ENCODE peak calls at places on chromosomes 1 and 21, in seven cellular contexts. One of them, this sample, is unnamed.

GRCh38 chr1:168498159-168498609 is 45.6 kb downstream of the XCL2 start:
- DNase-seq in chondrocyte: no peak
- DNase-seq in GM23338: peak; percentile 20
- DNase-seq in brain microvascular endothelial cell: no peak
- DNase-seq in stimulated activated CD4-positive, alpha-beta T cell treated with anti-CD3 and anti-CD28 coated beads, Interleukin-1b, Interleukin-23, amount 100 ng/mL, for 24 hours: no peak
- DNase-seq in SW480: no peak
- DNase-seq in activated CD8-positive, alpha-beta T cell treated with anti-CD3 and anti-CD28 coated beads, Interleukin-2, amount 10 ng/mL, durations not matched to agents 7 days and 5 days: no peak
- DNase-seq in this sample: no peak

GRCh38 chr1:21537511-21537931 is 28.3 kb downstream of the ALPL start:
- DNase-seq in chondrocyte: no peak
- DNase-seq in GM23338: peak; percentile 51
- DNase-seq in SW480: no peak
- DNase-seq in activated CD8-positive, alpha-beta T cell treated with anti-CD3 and anti-CD28 coated beads, Interleukin-2, amount 10 ng/mL, durations not matched to agents 7 days and 5 days: no peak
- DNase-seq in stimulated activated CD4-positive, alpha-beta T cell treated with anti-CD3 and anti-CD28 coated beads, Interleukin-1b, Interleukin-23, amount 100 ng/mL, for 24 hours: no peak
- DNase-seq in brain microvascular endothelial cell: no peak
- DNase-seq in this sample: no peak

GRCh38 chr1:235079443-235079967 is 49.1 kb downstream of the TOMM20 start:
- DNase-seq in GM23338: no peak
- DNase-seq in stimulated activated CD4-positive, alpha-beta T cell treated with anti-CD3 and anti-CD28 coated beads, Interleukin-1b, Interleukin-23, amount 100 ng/mL, for 24 hours: no peak
- DNase-seq in brain microvascular endothelial cell: no peak
- DNase-seq in SW480: peak; percentile 99
- DNase-seq in activated CD8-positive, alpha-beta T cell treated with anti-CD3 and anti-CD28 coated beads, Interleukin-2, amount 10 ng/mL, durations not matched to agents 7 days and 5 days: no peak
- DNase-seq in chondrocyte: no peak
- DNase-seq in this sample: no peak

GRCh38 chr1:92410706-92411105 is 76.0 kb downstream of the GFI1 start:
- DNase-seq in GM23338: no peak
- DNase-seq in activated CD8-positive, alpha-beta T cell treated with anti-CD3 and anti-CD28 coated beads, Interleukin-2, amount 10 ng/mL, durations not matched to agents 7 days and 5 days: peak; percentile 68
- DNase-seq in stimulated activated CD4-positive, alpha-beta T cell treated with anti-CD3 and anti-CD28 coated beads, Interleukin-1b, Interleukin-23, amount 100 ng/mL, for 24 hours: no peak
- DNase-seq in chondrocyte: no peak
- DNase-seq in SW480: no peak
- DNase-seq in brain microvascular endothelial cell: no peak
- DNase-seq in this sample: no peak

GRCh38 chr1:225617479-225617878 is 35.4 kb downstream of the ENAH start:
- DNase-seq in GM23338: no peak
- DNase-seq in brain microvascular endothelial cell: no peak
- DNase-seq in stimulated activated CD4-positive, alpha-beta T cell treated with anti-CD3 and anti-CD28 coated beads, Interleukin-1b, Interleukin-23, amount 100 ng/mL, for 24 hours: no peak
- DNase-seq in chondrocyte: no peak
- DNase-seq in activated CD8-positive, alpha-beta T cell treated with anti-CD3 and anti-CD28 coated beads, Interleukin-2, amount 10 ng/mL, durations not matched to agents 7 days and 5 days: no peak
- DNase-seq in SW480: no peak
- DNase-seq in this sample: no peak

GRCh38 chr1:57620589-57620988 is 196.7 kb upstream of the DAB1 start:
- DNase-seq in stimulated activated CD4-positive, alpha-beta T cell treated with anti-CD3 and anti-CD28 coated beads, Interleukin-1b, Interleukin-23, amount 100 ng/mL, for 24 hours: no peak
- DNase-seq in brain microvascular endothelial cell: no peak
- DNase-seq in GM23338: no peak
- DNase-seq in chondrocyte: no peak
- DNase-seq in activated CD8-positive, alpha-beta T cell treated with anti-CD3 and anti-CD28 coated beads, Interleukin-2, amount 10 ng/mL, durations not matched to agents 7 days and 5 days: no peak
- DNase-seq in SW480: no peak
- DNase-seq in this sample: no peak

GRCh38 chr1:231993968-231994455 is 367.4 kb downstream of the DISC1 start:
- DNase-seq in GM23338: no peak
- DNase-seq in activated CD8-positive, alpha-beta T cell treated with anti-CD3 and anti-CD28 coated beads, Interleukin-2, amount 10 ng/mL, durations not matched to agents 7 days and 5 days: no peak
- DNase-seq in chondrocyte: no peak
- DNase-seq in stimulated activated CD4-positive, alpha-beta T cell treated with anti-CD3 and anti-CD28 coated beads, Interleukin-1b, Interleukin-23, amount 100 ng/mL, for 24 hours: no peak
- DNase-seq in brain microvascular endothelial cell: no peak
- DNase-seq in SW480: no peak
- DNase-seq in this sample: no peak

GRCh38 chr1:202146279-202146678 is 1.7 kb upstream of the ARL8A start:
- DNase-seq in stimulated activated CD4-positive, alpha-beta T cell treated with anti-CD3 and anti-CD28 coated beads, Interleukin-1b, Interleukin-23, amount 100 ng/mL, for 24 hours: no peak
- DNase-seq in GM23338: no peak
- DNase-seq in activated CD8-positive, alpha-beta T cell treated with anti-CD3 and anti-CD28 coated beads, Interleukin-2, amount 10 ng/mL, durations not matched to agents 7 days and 5 days: no peak
- DNase-seq in brain microvascular endothelial cell: no peak
- DNase-seq in chondrocyte: no peak
- DNase-seq in SW480: no peak
- DNase-seq in this sample: no peak

GRCh38 chr1:246511203-246511602 is 4.1 kb upstream of the SMYD3 start:
- DNase-seq in GM23338: no peak
- DNase-seq in SW480: no peak
- DNase-seq in brain microvascular endothelial cell: no peak
- DNase-seq in chondrocyte: no peak
- DNase-seq in stimulated activated CD4-positive, alpha-beta T cell treated with anti-CD3 and anti-CD28 coated beads, Interleukin-1b, Interleukin-23, amount 100 ng/mL, for 24 hours: no peak
- DNase-seq in activated CD8-positive, alpha-beta T cell treated with anti-CD3 and anti-CD28 coated beads, Interleukin-2, amount 10 ng/mL, durations not matched to agents 7 days and 5 days: no peak
- DNase-seq in this sample: no peak

GRCh38 chr1:80113168-80114038 is 1106.9 kb upstream of the ADGRL4 start:
- DNase-seq in chondrocyte: no peak
- DNase-seq in brain microvascular endothelial cell: no peak
- DNase-seq in activated CD8-positive, alpha-beta T cell treated with anti-CD3 and anti-CD28 coated beads, Interleukin-2, amount 10 ng/mL, durations not matched to agents 7 days and 5 days: no peak
- DNase-seq in stimulated activated CD4-positive, alpha-beta T cell treated with anti-CD3 and anti-CD28 coated beads, Interleukin-1b, Interleukin-23, amount 100 ng/mL, for 24 hours: no peak
- DNase-seq in GM23338: no peak
- DNase-seq in SW480: no peak
- DNase-seq in this sample: no peak

GRCh38 chr1:180920193-180920592 is 7.5 kb downstream of the KIAA1614 start:
- DNase-seq in chondrocyte: peak; percentile 67
- DNase-seq in brain microvascular endothelial cell: no peak
- DNase-seq in SW480: no peak
- DNase-seq in activated CD8-positive, alpha-beta T cell treated with anti-CD3 and anti-CD28 coated beads, Interleukin-2, amount 10 ng/mL, durations not matched to agents 7 days and 5 days: no peak
- DNase-seq in stimulated activated CD4-positive, alpha-beta T cell treated with anti-CD3 and anti-CD28 coated beads, Interleukin-1b, Interleukin-23, amount 100 ng/mL, for 24 hours: no peak
- DNase-seq in GM23338: no peak
- DNase-seq in this sample: no peak

GRCh38 chr21:35989185-35989735 is 71.1 kb downstream of the SETD4 start:
- DNase-seq in activated CD8-positive, alpha-beta T cell treated with anti-CD3 and anti-CD28 coated beads, Interleukin-2, amount 10 ng/mL, durations not matched to agents 7 days and 5 days: no peak
- DNase-seq in SW480: no peak
- DNase-seq in brain microvascular endothelial cell: no peak
- DNase-seq in GM23338: no peak
- DNase-seq in chondrocyte: no peak
- DNase-seq in stimulated activated CD4-positive, alpha-beta T cell treated with anti-CD3 and anti-CD28 coated beads, Interleukin-1b, Interleukin-23, amount 100 ng/mL, for 24 hours: no peak
- DNase-seq in this sample: no peak

GRCh38 chr1:231778009-231778719 is 151.6 kb downstream of the DISC1 start:
- DNase-seq in SW480: no peak
- DNase-seq in chondrocyte: no peak
- DNase-seq in brain microvascular endothelial cell: peak; percentile 45
- DNase-seq in stimulated activated CD4-positive, alpha-beta T cell treated with anti-CD3 and anti-CD28 coated beads, Interleukin-1b, Interleukin-23, amount 100 ng/mL, for 24 hours: no peak
- DNase-seq in GM23338: no peak
- DNase-seq in activated CD8-positive, alpha-beta T cell treated with anti-CD3 and anti-CD28 coated beads, Interleukin-2, amount 10 ng/mL, durations not matched to agents 7 days and 5 days: no peak
- DNase-seq in this sample: no peak

GRCh38 chr1:11478571-11479374 is at the start of gene DISP3:
- DNase-seq in SW480: peak; percentile 78
- DNase-seq in GM23338: peak; percentile 95
- DNase-seq in stimulated activated CD4-positive, alpha-beta T cell treated with anti-CD3 and anti-CD28 coated beads, Interleukin-1b, Interleukin-23, amount 100 ng/mL, for 24 hours: peak; percentile 53
- DNase-seq in activated CD8-positive, alpha-beta T cell treated with anti-CD3 and anti-CD28 coated beads, Interleukin-2, amount 10 ng/mL, durations not matched to agents 7 days and 5 days: peak; percentile 76
- DNase-seq in brain microvascular endothelial cell: peak; percentile 40
- DNase-seq in chondrocyte: no peak
- DNase-seq in this sample: peak; percentile 99

GRCh38 chr1:155379180-155379876 is 58.6 kb downstream of the RUSC1 start:
- DNase-seq in brain microvascular endothelial cell: peak; percentile 62
- DNase-seq in chondrocyte: no peak
- DNase-seq in GM23338: peak; percentile 74
- DNase-seq in SW480: peak; percentile 5
- DNase-seq in activated CD8-positive, alpha-beta T cell treated with anti-CD3 and anti-CD28 coated beads, Interleukin-2, amount 10 ng/mL, durations not matched to agents 7 days and 5 days: no peak
- DNase-seq in stimulated activated CD4-positive, alpha-beta T cell treated with anti-CD3 and anti-CD28 coated beads, Interleukin-1b, Interleukin-23, amount 100 ng/mL, for 24 hours: no peak
- DNase-seq in this sample: peak; percentile 29

GRCh38 chr1:111856411-111857135 is 100.9 kb downstream of the DDX20 start:
- DNase-seq in activated CD8-positive, alpha-beta T cell treated with anti-CD3 and anti-CD28 coated beads, Interleukin-2, amount 10 ng/mL, durations not matched to agents 7 days and 5 days: no peak
- DNase-seq in stimulated activated CD4-positive, alpha-beta T cell treated with anti-CD3 and anti-CD28 coated beads, Interleukin-1b, Interleukin-23, amount 100 ng/mL, for 24 hours: no peak
- DNase-seq in SW480: peak; percentile 8
- DNase-seq in GM23338: peak; percentile 21
- DNase-seq in brain microvascular endothelial cell: no peak
- DNase-seq in chondrocyte: no peak
- DNase-seq in this sample: no peak

GRCh38 chr21:37017951-37018679 is 11.6 kb downstream of the RIPPLY3 start:
- DNase-seq in GM23338: no peak
- DNase-seq in brain microvascular endothelial cell: no peak
- DNase-seq in SW480: no peak
- DNase-seq in chondrocyte: no peak
- DNase-seq in activated CD8-positive, alpha-beta T cell treated with anti-CD3 and anti-CD28 coated beads, Interleukin-2, amount 10 ng/mL, durations not matched to agents 7 days and 5 days: no peak
- DNase-seq in stimulated activated CD4-positive, alpha-beta T cell treated with anti-CD3 and anti-CD28 coated beads, Interleukin-1b, Interleukin-23, amount 100 ng/mL, for 24 hours: no peak
- DNase-seq in this sample: no peak

GRCh38 chr1:6178751-6179563 is 1.2 kb downstream of the CHD5 start:
- DNase-seq in GM23338: peak; percentile 62
- DNase-seq in brain microvascular endothelial cell: no peak
- DNase-seq in stimulated activated CD4-positive, alpha-beta T cell treated with anti-CD3 and anti-CD28 coated beads, Interleukin-1b, Interleukin-23, amount 100 ng/mL, for 24 hours: no peak
- DNase-seq in SW480: no peak
- DNase-seq in chondrocyte: no peak
- DNase-seq in activated CD8-positive, alpha-beta T cell treated with anti-CD3 and anti-CD28 coated beads, Interleukin-2, amount 10 ng/mL, durations not matched to agents 7 days and 5 days: no peak
- DNase-seq in this sample: peak; percentile 73

GRCh38 chr1:66557157-66557556 is 23.2 kb downstream of the SGIP1 start:
- DNase-seq in GM23338: no peak
- DNase-seq in brain microvascular endothelial cell: no peak
- DNase-seq in chondrocyte: no peak
- DNase-seq in stimulated activated CD4-positive, alpha-beta T cell treated with anti-CD3 and anti-CD28 coated beads, Interleukin-1b, Interleukin-23, amount 100 ng/mL, for 24 hours: no peak
- DNase-seq in SW480: no peak
- DNase-seq in activated CD8-positive, alpha-beta T cell treated with anti-CD3 and anti-CD28 coated beads, Interleukin-2, amount 10 ng/mL, durations not matched to agents 7 days and 5 days: no peak
- DNase-seq in this sample: no peak

GRCh38 chr1:2459757-2460156 is 16.3 kb upstream of the PLCH2 start:
- DNase-seq in GM23338: no peak
- DNase-seq in chondrocyte: no peak
- DNase-seq in brain microvascular endothelial cell: no peak
- DNase-seq in SW480: no peak
- DNase-seq in activated CD8-positive, alpha-beta T cell treated with anti-CD3 and anti-CD28 coated beads, Interleukin-2, amount 10 ng/mL, durations not matched to agents 7 days and 5 days: no peak
- DNase-seq in stimulated activated CD4-positive, alpha-beta T cell treated with anti-CD3 and anti-CD28 coated beads, Interleukin-1b, Interleukin-23, amount 100 ng/mL, for 24 hours: no peak
- DNase-seq in this sample: no peak

GRCh38 chr1:33344896-33345295 is 24.0 kb upstream of the A3GALT2 start:
- DNase-seq in SW480: no peak
- DNase-seq in activated CD8-positive, alpha-beta T cell treated with anti-CD3 and anti-CD28 coated beads, Interleukin-2, amount 10 ng/mL, durations not matched to agents 7 days and 5 days: no peak
- DNase-seq in GM23338: no peak
- DNase-seq in stimulated activated CD4-positive, alpha-beta T cell treated with anti-CD3 and anti-CD28 coated beads, Interleukin-1b, Interleukin-23, amount 100 ng/mL, for 24 hours: no peak
- DNase-seq in chondrocyte: no peak
- DNase-seq in brain microvascular endothelial cell: no peak
- DNase-seq in this sample: no peak

GRCh38 chr1:61149010-61149860 is 66.9 kb downstream of the NFIA start:
- DNase-seq in brain microvascular endothelial cell: no peak
- DNase-seq in GM23338: no peak
- DNase-seq in activated CD8-positive, alpha-beta T cell treated with anti-CD3 and anti-CD28 coated beads, Interleukin-2, amount 10 ng/mL, durations not matched to agents 7 days and 5 days: no peak
- DNase-seq in SW480: no peak
- DNase-seq in chondrocyte: no peak
- DNase-seq in stimulated activated CD4-positive, alpha-beta T cell treated with anti-CD3 and anti-CD28 coated beads, Interleukin-1b, Interleukin-23, amount 100 ng/mL, for 24 hours: no peak
- DNase-seq in this sample: no peak

GRCh38 chr1:87765686-87766085 is 437.0 kb downstream of the LMO4 start:
- DNase-seq in SW480: no peak
- DNase-seq in chondrocyte: no peak
- DNase-seq in stimulated activated CD4-positive, alpha-beta T cell treated with anti-CD3 and anti-CD28 coated beads, Interleukin-1b, Interleukin-23, amount 100 ng/mL, for 24 hours: no peak
- DNase-seq in activated CD8-positive, alpha-beta T cell treated with anti-CD3 and anti-CD28 coated beads, Interleukin-2, amount 10 ng/mL, durations not matched to agents 7 days and 5 days: no peak
- DNase-seq in brain microvascular endothelial cell: no peak
- DNase-seq in GM23338: no peak
- DNase-seq in this sample: no peak

GRCh38 chr1:99573431-99574217 is 72.3 kb upstream of the PALMD start:
- DNase-seq in SW480: no peak
- DNase-seq in chondrocyte: no peak
- DNase-seq in stimulated activated CD4-positive, alpha-beta T cell treated with anti-CD3 and anti-CD28 coated beads, Interleukin-1b, Interleukin-23, amount 100 ng/mL, for 24 hours: no peak
- DNase-seq in brain microvascular endothelial cell: no peak
- DNase-seq in activated CD8-positive, alpha-beta T cell treated with anti-CD3 and anti-CD28 coated beads, Interleukin-2, amount 10 ng/mL, durations not matched to agents 7 days and 5 days: no peak
- DNase-seq in GM23338: no peak
- DNase-seq in this sample: no peak

GRCh38 chr1:24704411-24705259 is 40.6 kb upstream of the CLIC4 start:
- DNase-seq in SW480: no peak
- DNase-seq in brain microvascular endothelial cell: peak; percentile 54
- DNase-seq in GM23338: peak; percentile 58
- DNase-seq in chondrocyte: no peak
- DNase-seq in stimulated activated CD4-positive, alpha-beta T cell treated with anti-CD3 and anti-CD28 coated beads, Interleukin-1b, Interleukin-23, amount 100 ng/mL, for 24 hours: no peak
- DNase-seq in activated CD8-positive, alpha-beta T cell treated with anti-CD3 and anti-CD28 coated beads, Interleukin-2, amount 10 ng/mL, durations not matched to agents 7 days and 5 days: no peak
- DNase-seq in this sample: peak; percentile 64

GRCh38 chr1:188782220-188782841 is 1695.3 kb downstream of the BRINP3 start:
- DNase-seq in activated CD8-positive, alpha-beta T cell treated with anti-CD3 and anti-CD28 coated beads, Interleukin-2, amount 10 ng/mL, durations not matched to agents 7 days and 5 days: no peak
- DNase-seq in stimulated activated CD4-positive, alpha-beta T cell treated with anti-CD3 and anti-CD28 coated beads, Interleukin-1b, Interleukin-23, amount 100 ng/mL, for 24 hours: no peak
- DNase-seq in SW480: peak; percentile 0
- DNase-seq in chondrocyte: no peak
- DNase-seq in brain microvascular endothelial cell: peak; percentile 1
- DNase-seq in GM23338: peak; percentile 87
- DNase-seq in this sample: peak; percentile 59

GRCh38 chr1:24828887-24829192 is 83.6 kb downstream of the CLIC4 start:
- DNase-seq in GM23338: peak; percentile 16
- DNase-seq in brain microvascular endothelial cell: no peak
- DNase-seq in chondrocyte: no peak
- DNase-seq in activated CD8-positive, alpha-beta T cell treated with anti-CD3 and anti-CD28 coated beads, Interleukin-2, amount 10 ng/mL, durations not matched to agents 7 days and 5 days: no peak
- DNase-seq in stimulated activated CD4-positive, alpha-beta T cell treated with anti-CD3 and anti-CD28 coated beads, Interleukin-1b, Interleukin-23, amount 100 ng/mL, for 24 hours: no peak
- DNase-seq in SW480: no peak
- DNase-seq in this sample: no peak

This sample was measured in iPS-NIHi11.